ENCODE peak calls at places on chromosomes 16 and 17, in eight cellular contexts. U is fibroblast of pulmonary artery, X is progenitor cell of endocrine pancreas, Y is tibial artery, T is omental fat pad, K is thyroid gland, L is HCT116, R is pancreas. M is an unnamed sample.

GRCh38 chr17:60422162-60422665 is at the start of gene CHCT1:
- DNase-seq in K (no peak), R (no peak), Y (no peak), L (no peak), T (no peak), X (no peak), U (no peak), M (no peak)

GRCh38 chr17:77875051-77875780 is 83.3 kb upstream of the TNRC6C start:
- DNase-seq in L (no peak), X (no peak), U (peak; percentile 32), T (no peak), Y (no peak), R (no peak), K (no peak), M (no peak)

GRCh38 chr17:33986566-33986965 is 268.5 kb upstream of the CCL2 start:
- DNase-seq in K (no peak), T (no peak), X (no peak), U (no peak), R (no peak), L (no peak), Y (no peak), M (no peak)

GRCh38 chr17:50426814-50427787 is 1.1 kb downstream of the ACSF2 start:
- DNase-seq in X (no peak), K (peak; percentile 80), T (no peak), Y (peak; percentile 27), U (peak; percentile 31), L (peak; percentile 69), R (no peak), M (peak; percentile 28)

GRCh38 chr17:35906559-35907265 is 23.9 kb downstream of the RDM1 start:
- DNase-seq in U (peak; percentile 36), X (no peak), T (no peak), Y (no peak), K (no peak), R (no peak), L (no peak), M (no peak)

GRCh38 chr16:13921328-13921727 is 1.4 kb downstream of the ERCC4 start:
- DNase-seq in K (no peak), U (no peak), L (no peak), T (no peak), R (no peak), X (no peak), Y (no peak), M (no peak)

GRCh38 chr16:84486126-84486525 is 18.3 kb downstream of the MEAK7 start:
- DNase-seq in R (no peak), U (no peak), X (no peak), Y (no peak), K (no peak), T (no peak), L (no peak), M (no peak)

GRCh38 chr16:9797306-9797705 is 384.9 kb downstream of the GRIN2A start:
- DNase-seq in R (no peak), K (no peak), X (no peak), L (no peak), Y (no peak), T (no peak), U (peak; percentile 27), M (no peak)

GRCh38 chr17:7550359-7550758 is 1.5 kb downstream of the TNFSF12 start:
- DNase-seq in L (no peak), T (no peak), Y (no peak), K (no peak), X (no peak), R (no peak), U (no peak), M (no peak)

GRCh38 chr17:7549401-7550055 is 670 bp downstream of the TNFSF12 start:
- DNase-seq in X (no peak), K (peak; percentile 56), L (no peak), U (no peak), T (no peak), R (peak; percentile 80), Y (no peak), M (no peak)

GRCh38 chr17:7551396-7551795 is 2.5 kb downstream of the TNFSF12 start:
- DNase-seq in R (no peak), Y (no peak), U (no peak), K (no peak), T (no peak), L (no peak), X (no peak), M (no peak)

GRCh38 chr17:7552621-7553051 is 3.8 kb downstream of the TNFSF12 start:
- DNase-seq in L (no peak), T (no peak), R (no peak), K (no peak), U (no peak), Y (peak; percentile 35), X (no peak), M (no peak)

DNA sequence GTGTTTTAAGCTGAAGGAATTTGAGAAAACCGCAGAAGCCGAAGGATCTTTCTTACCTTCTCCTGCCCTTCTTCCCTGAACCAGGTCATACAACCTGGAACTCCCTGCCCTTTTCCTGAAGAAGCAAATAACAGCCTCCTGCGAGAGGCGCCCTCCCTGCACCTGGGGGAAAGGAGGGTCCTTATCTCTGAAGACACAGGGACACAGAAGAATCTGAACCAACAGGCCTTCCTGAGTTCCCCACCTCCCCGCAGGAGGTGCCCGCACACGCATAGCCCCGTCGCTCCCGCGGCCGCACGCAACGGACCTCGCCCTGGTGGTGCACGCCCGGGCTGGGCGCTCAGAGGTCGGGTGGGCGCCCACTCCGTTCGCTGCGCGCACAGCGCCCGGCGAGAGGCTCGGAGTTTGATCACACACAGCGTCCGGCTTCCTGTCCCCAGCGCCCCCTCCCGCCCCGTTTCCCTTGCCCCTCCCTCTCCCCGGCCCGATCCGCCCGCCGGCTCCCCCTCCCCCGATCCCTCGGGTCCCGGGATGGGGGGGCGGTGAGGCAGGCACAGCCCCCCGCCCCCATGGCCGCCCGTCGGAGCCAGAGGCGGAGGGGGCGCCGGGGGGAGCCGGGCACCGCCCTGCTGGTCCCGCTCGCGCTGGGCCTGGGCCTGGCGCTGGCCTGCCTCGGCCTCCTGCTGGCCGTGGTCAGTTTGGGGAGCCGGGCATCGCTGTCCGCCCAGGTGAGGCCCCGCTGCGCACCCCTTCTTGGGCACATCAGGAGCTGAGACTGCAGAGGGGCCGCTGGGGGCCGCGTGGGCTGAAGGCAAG is at the start of gene TNFSF12:
- DNase-seq in K (peak; percentile 62), X (no peak), U (no peak), L (no peak), R (peak; percentile 84), T (no peak), Y (peak; percentile 70), M (peak; percentile 69)
- TF ChIP-seq CTCF in K (no peak), X (peak; percentile 31), U (no peak), L (no peak), R (no peak), T (no peak), Y (peak; percentile 28), M (no peak)

GRCh38 chr17:79073016-79073705 is 1.5 kb upstream of the ENGASE start:
- DNase-seq in T (no peak), L (no peak), Y (no peak), X (no peak), K (no peak), U (no peak), R (no peak), M (no peak)

GRCh38 chr17:79070266-79070880 is 4.3 kb upstream of the ENGASE start:
- DNase-seq in Y (no peak), T (no peak), X (no peak), R (no peak), L (no peak), U (no peak), K (no peak), M (no peak)

GRCh38 chr17:79072544-79072943 is 2.1 kb upstream of the ENGASE start:
- DNase-seq in K (no peak), U (no peak), T (no peak), X (no peak), R (peak; percentile 60), L (no peak), Y (no peak), M (no peak)

GRCh38 chr17:79073706-79074088 is 927 bp upstream of the ENGASE start:
- DNase-seq in K (no peak), U (no peak), L (no peak), Y (no peak), X (no peak), T (no peak), R (no peak), M (no peak)

DNA sequence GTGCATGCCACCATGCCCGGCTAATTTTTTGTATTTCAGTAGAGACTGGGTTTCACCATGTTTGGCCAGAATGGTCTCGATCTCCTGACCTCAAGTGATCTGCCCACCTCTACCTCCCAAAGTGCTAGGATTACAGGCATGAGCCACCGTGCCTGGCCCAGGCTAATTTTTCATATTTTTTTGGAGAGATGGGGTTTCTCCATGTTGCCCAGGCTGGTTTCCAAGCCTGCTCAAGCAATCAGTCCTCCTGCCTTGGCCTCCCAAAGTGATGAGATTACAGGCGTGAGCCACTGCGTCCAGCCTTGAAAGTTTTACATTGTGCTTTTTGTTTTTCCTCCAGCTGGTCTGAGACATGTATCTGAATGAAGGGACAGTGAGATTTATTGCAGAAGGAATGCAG is 3.5 kb upstream of the ENGASE start:
- DNase-seq in K (no peak), U (no peak), T (no peak), X (no peak), L (no peak), R (no peak), Y (no peak), M (no peak)
- TF ChIP-seq CTCF in K (no peak), U (no peak), T (no peak), X (no peak), L (no peak), R (no peak), Y (no peak), M (no peak)

GRCh38 chr16:17471745-17472075 is 950 bp upstream of the XYLT1 start:
- DNase-seq in K (no peak), X (no peak), U (no peak), T (no peak), L (no peak), R (no peak), Y (no peak), M (no peak)

GRCh38 chr16:17476414-17477259 is 5.9 kb upstream of the XYLT1 start:
- DNase-seq in K (peak; percentile 57), Y (no peak), U (peak; percentile 61), R (peak; percentile 78), X (peak; percentile 34), T (no peak), L (peak; percentile 47), M (peak; percentile 50)

GRCh38 chr16:17475104-17475503 is 4.3 kb upstream of the XYLT1 start:
- DNase-seq in X (no peak), L (no peak), R (no peak), T (no peak), U (no peak), K (no peak), Y (no peak), M (no peak)

GRCh38 chr16:17474572-17474971 is 3.8 kb upstream of the XYLT1 start:
- DNase-seq in K (no peak), U (no peak), R (no peak), L (no peak), X (no peak), Y (no peak), T (no peak), M (no peak)

DNA sequence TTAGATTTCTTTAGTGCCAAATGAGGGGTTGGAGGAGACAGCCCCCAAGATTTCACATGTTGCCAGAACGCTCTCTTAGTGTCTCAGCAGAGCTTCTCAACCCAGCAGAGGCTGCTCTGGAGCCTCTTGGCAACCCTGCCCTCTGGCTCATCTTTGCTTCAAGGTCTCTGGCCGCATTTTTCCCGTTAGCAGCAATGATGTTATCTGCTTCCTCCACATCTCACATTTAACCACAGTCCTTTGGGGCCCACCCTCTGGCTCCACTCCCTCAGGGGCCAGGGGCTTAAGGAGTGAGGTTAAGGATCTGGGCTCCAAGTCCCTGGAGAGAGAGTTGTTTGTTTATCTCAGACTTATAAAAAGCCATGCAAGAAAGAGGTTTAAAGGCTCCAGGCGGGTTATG is 3.3 kb upstream of the XYLT1 start:
- DNase-seq in X (no peak), T (no peak), R (no peak), K (no peak), L (no peak), Y (no peak), U (no peak), M (no peak)
- TF ChIP-seq CTCF in X (no peak), T (no peak), R (no peak), K (no peak), L (no peak), Y (no peak), U (no peak), M (no peak)

DNA sequence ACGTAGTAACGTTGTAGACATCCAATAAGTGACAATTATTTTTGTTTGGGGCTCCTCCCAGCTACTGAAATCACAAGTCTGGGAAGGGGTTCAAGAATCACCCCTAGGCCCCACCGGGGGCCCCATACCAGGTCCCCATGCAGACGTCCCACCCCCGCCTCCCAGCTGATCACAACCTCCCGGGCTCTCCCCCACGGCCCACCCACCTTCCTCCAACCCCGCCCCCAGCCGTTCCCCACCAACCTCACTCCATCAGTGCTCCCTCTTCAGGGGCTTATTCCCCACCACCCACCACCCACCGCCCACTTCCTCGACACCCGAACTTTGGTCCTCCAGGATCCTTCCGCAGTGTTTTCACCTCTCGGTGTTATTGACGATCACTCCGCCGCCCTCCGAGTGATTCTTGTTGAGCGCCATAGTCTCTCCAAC is 240 bp downstream of the WBP2 start:
- DNase-seq in L (no peak), T (no peak), K (no peak), U (no peak), R (peak; percentile 77), X (no peak), Y (no peak), M (no peak)
- TF ChIP-seq CTCF in L (no peak), T (no peak), K (peak; percentile 18), U (no peak), R (no peak), X (no peak), Y (no peak), M (no peak)

M was measured in nephron progenitor cell.